ENCODE peak calls at places on chromosomes 5 and 9, in five cellular contexts. R, C, W, P and N are unnamed samples.

GRCh38 chr9:133509179-133510083 is 15.3 kb downstream of the MYMK start:
- DNase-seq in R (no peak), C (no peak), W (peak; percentile 83), P (peak; percentile 34), N (no peak)

GRCh38 chr5:23571059-23571458 is 63.6 kb downstream of the PRDM9 start:
- DNase-seq in R (no peak), C (no peak), W (no peak), P (no peak), N (no peak)

GRCh38 chr9:131738838-131739191 is 1.1 kb downstream of the RAPGEF1 start:
- DNase-seq in R (no peak), C (no peak), W (peak; percentile 66), P (peak; percentile 29), N (no peak)

GRCh38 chr5:97131139-97131710 is 11.2 kb downstream of the LIX1 start:
- DNase-seq in R (no peak), C (peak; percentile 45), W (no peak), P (no peak), N (no peak)

GRCh38 chr5:90264930-90265857 is 144.4 kb downstream of the CETN3 start:
- DNase-seq in R (peak; percentile 58), C (peak; percentile 19), W (peak; percentile 66), P (peak; percentile 68), N (peak; percentile 3)

GRCh38 chr5:77015938-77016569 is 14.2 kb upstream of the AGGF1 start:
- DNase-seq in R (peak; percentile 39), C (peak; percentile 4), W (no peak), P (no peak), N (no peak)

GRCh38 chr9:134445000-134445399 is 118.7 kb downstream of the RXRA start:
- DNase-seq in R (no peak), C (no peak), W (no peak), P (no peak), N (no peak)

GRCh38 chr9:72579190-72579589 is 57.8 kb downstream of the TMC1 start:
- DNase-seq in R (no peak), C (no peak), W (no peak), P (no peak), N (no peak)

GRCh38 chr9:2291980-2292704 is 277.0 kb downstream of the SMARCA2 start:
- DNase-seq in R (no peak), C (no peak), W (no peak), P (no peak), N (peak; percentile 49)

GRCh38 chr5:69331528-69332445 is 814 bp downstream of the CCDC125 start:
- DNase-seq in R (no peak), C (no peak), W (no peak), P (no peak), N (no peak)

GRCh38 chr9:129407905-129408452 is 212.9 kb downstream of the C9orf50 start:
- DNase-seq in R (no peak), C (no peak), W (peak; percentile 56), P (no peak), N (no peak)

GRCh38 chr9:114722363-114722695 is 40.3 kb upstream of the TEX48 start:
- DNase-seq in R (no peak), C (no peak), W (no peak), P (no peak), N (no peak)

GRCh38 chr5:106522296-106522695 is 1148.4 kb downstream of the EFNA5 start:
- DNase-seq in R (no peak), C (no peak), W (no peak), P (no peak), N (no peak)

GRCh38 chr5:59732301-59732700 is 161.2 kb downstream of the PDE4D start:
- DNase-seq in R (no peak), C (no peak), W (no peak), P (no peak), N (no peak)

GRCh38 chr9:133474215-133474614 is 4.7 kb downstream of the SLC2A6 start:
- DNase-seq in R (no peak), C (no peak), W (no peak), P (no peak), N (no peak)

GRCh38 chr5:74648835-74649286 is 8.3 kb upstream of the ENC1 start:
- DNase-seq in R (no peak), C (no peak), W (no peak), P (peak; percentile 43), N (no peak)

GRCh38 chr5:134079748-134080581 is 34.5 kb upstream of the TCF7 start:
- DNase-seq in R (no peak), C (no peak), W (no peak), P (peak; percentile 95), N (no peak)

GRCh38 chr5:1421521-1422341 is 23.5 kb downstream of the SLC6A3 start:
- DNase-seq in R (no peak), C (no peak), W (peak; percentile 70), P (no peak), N (no peak)

GRCh38 chr5:173890195-173890951 is 2.2 kb downstream of the CPEB4 start:
- DNase-seq in R (peak; percentile 52), C (no peak), W (no peak), P (peak; percentile 45), N (no peak)

GRCh38 chr5:11692636-11693035 is 211.6 kb downstream of the CTNND2 start:
- DNase-seq in R (no peak), C (no peak), W (no peak), P (no peak), N (no peak)

GRCh38 chr9:100324594-100325200 is 28.0 kb downstream of the TEX10 start:
- DNase-seq in R (no peak), C (no peak), W (no peak), P (no peak), N (no peak)

GRCh38 chr5:150647275-150648251 is 7.1 kb downstream of the SYNPO start:
- DNase-seq in R (no peak), C (no peak), W (peak; percentile 90), P (no peak), N (no peak)

GRCh38 chr5:137754961-137755762 is 999 bp upstream of the HNRNPA0 start:
- DNase-seq in R (no peak), C (no peak), W (peak; percentile 64), P (no peak), N (no peak)

GRCh38 chr5:137753986-137754235 is 252 bp downstream of the HNRNPA0 start:
- DNase-seq in R (no peak), C (no peak), W (no peak), P (no peak), N (no peak)

GRCh38 chr5:137752873-137753226 is 1.3 kb downstream of the HNRNPA0 start:
- DNase-seq in R (no peak), C (no peak), W (no peak), P (peak; percentile 59), N (no peak)

GRCh38 chr5:137753227-137753985 is 757 bp downstream of the HNRNPA0 start:
- DNase-seq in R (no peak), C (no peak), W (peak; percentile 89), P (peak; percentile 46), N (no peak)

GRCh38 chr5:137754236-137754960 is at the start of gene HNRNPA0:
- DNase-seq in R (peak; percentile 88), C (peak; percentile 78), W (peak; percentile 99), P (peak; percentile 97), N (peak; percentile 76)
- TF ChIP-seq CTCF in R (no peak), C (no peak), W (no peak), P (no peak), N (no peak)

DNA sequence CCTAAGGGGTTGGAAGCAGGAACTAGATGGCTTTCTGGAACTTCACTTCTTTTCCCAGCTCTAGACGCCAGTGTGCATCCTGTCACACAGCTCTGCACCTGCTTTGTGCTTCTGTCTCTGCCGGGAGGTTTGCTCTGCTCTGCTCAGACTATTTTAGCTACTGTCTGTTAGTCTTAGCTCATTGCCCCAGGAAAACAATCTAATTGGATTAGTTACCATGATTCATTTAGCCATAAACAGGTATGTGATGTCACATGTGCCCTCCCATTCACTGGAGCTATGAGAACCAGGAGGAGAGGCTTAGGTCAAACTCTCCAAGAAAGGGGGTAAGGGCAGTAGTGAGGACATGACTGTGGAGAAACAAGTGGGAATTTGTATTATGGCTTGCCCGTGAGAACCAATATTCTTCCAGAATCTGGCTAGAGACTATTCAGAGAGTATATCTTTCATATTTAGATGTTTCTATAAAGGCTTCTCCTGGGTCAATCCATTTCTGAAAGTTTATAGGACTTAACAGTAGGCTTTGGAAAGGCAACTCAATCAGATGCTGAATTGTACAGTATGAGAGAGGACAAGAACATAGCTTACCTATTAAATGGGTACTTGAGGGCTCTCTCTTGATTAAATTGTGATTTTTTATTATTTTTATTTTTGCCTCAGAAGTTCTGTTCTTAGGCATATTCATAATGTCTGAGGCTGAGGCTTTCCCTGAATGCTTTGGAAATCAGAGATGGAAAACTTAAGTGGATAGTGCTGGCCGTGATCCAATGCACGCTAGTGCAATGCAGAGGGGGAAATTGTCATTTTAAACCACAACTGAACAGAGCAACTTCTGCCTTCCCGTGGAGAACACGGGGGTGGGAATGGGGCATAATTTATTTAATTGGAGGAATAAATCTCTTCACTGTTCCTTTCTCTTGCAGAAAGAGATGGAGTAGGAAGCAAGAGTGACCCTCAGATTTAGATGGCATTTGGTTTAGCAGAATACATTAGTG is 22.6 kb upstream of the NREP start:
- DNase-seq in R (no peak), C (no peak), W (no peak), P (no peak), N (peak; percentile 50)
- TF ChIP-seq CTCF in R (no peak), C (no peak), W (no peak), P (no peak), N (no peak)

DNA sequence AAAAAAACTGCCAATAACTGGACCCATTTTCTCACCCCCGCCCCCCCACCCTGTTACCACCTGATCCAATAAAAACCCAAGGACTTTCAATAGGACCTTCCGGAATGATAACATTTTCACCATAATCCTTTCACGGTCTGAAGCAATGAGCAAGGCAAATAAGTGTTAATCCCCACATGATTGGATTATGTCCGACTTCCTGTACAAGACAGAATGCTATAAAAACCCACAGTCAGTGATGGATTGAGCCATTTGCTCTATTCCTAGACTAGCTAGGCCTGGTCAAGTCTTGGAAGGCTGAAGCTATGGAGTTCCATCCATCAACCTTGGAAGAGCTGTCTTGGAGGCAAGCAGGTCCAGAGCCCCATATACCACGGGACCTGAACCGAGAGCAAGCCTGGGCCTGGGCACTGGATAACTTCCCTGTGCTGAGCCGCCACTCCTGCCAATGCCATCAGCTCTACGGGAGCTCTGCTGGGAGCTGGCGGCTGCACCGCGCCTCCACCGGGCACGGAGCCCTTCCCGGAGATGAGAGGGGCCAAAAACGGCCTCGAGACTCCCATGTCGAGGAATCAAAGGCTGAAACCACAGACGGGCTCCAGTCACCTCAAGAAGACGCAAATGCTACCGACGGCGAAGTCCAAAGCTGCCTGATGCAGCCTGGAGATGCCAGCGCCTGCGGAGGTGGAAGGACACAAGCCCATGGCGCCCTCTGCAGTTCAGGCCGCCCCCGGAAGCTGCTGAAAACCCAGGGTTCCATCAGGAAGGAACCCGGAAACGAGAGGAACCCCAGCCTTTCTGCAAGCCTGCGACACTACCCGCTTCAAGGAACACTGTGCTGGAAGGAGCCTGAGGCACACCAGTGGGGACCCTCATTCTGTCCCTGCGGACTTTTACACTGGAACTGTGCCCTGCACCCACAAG is 69.2 kb downstream of the ANXA2R start:
- DNase-seq in R (no peak), C (no peak), W (no peak), P (peak; percentile 37), N (no peak)
- TF ChIP-seq CTCF in R (peak; percentile 46), C (no peak), W (no peak), P (no peak), N (peak; percentile 30)

GRCh38 chr5:10352404-10353240 is 873 bp upstream of the MARCHF6 start:
- DNase-seq in R (no peak), C (no peak), W (no peak), P (peak; percentile 47), N (no peak)

GRCh38 chr5:10354048-10354872 is 765 bp downstream of the MARCHF6 start:
- DNase-seq in R (no peak), C (no peak), W (no peak), P (peak; percentile 79), N (no peak)

GRCh38 chr5:10355071-10355889 is 1.8 kb downstream of the MARCHF6 start:
- DNase-seq in R (no peak), C (peak; percentile 74), W (no peak), P (peak; percentile 54), N (no peak)

GRCh38 chr5:10351882-10352395 is 1.6 kb upstream of the MARCHF6 start:
- DNase-seq in R (no peak), C (no peak), W (no peak), P (no peak), N (no peak)

GRCh38 chr5:10353241-10354047 is at the start of gene MARCHF6:
- DNase-seq in R (no peak), C (no peak), W (peak; percentile 99), P (peak; percentile 97), N (no peak)
- TF ChIP-seq CTCF in R (no peak), C (no peak), W (peak; percentile 1), P (no peak), N (no peak)